ENCODE peak calls at places on chromosome 7, in six cellular contexts. E is H1, R is GM12891, P is HepG2, O is GM12878, A is K562. C is an unnamed sample.

GRCh38 chr7:143205560-143206293 is 16.1 kb upstream of the TAS2R40 start:
- DNase-seq in E (no peak), A (no peak), R (peak; percentile 28), P (no peak), O (peak; percentile 47), C (no peak)

GRCh38 chr7:121132940-121133339 is 144.4 kb downstream of the CPED1 start:
- DNase-seq in R (no peak), O (no peak), A (no peak), P (no peak), E (no peak), C (no peak)

GRCh38 chr7:39153647-39154046 is 175.9 kb downstream of the POU6F2 start:
- DNase-seq in O (no peak), A (peak; percentile 9), R (no peak), E (no peak), P (no peak), C (no peak)

GRCh38 chr7:87627634-87627994 is 584 bp upstream of the RUNDC3B start:
- DNase-seq in O (no peak), P (no peak), A (no peak), R (no peak), E (no peak), C (no peak)

GRCh38 chr7:55370001-55370400 is 4.9 kb downstream of the LANCL2 start:
- DNase-seq in A (no peak), O (no peak), R (no peak), P (no peak), E (no peak), C (no peak)

GRCh38 chr7:47193003-47193402 is 388.9 kb downstream of the TNS3 start:
- DNase-seq in E (no peak), P (no peak), A (no peak), O (no peak), R (no peak), C (no peak)

GRCh38 chr7:2266911-2267310 is 24.9 kb downstream of the NUDT1 start:
- DNase-seq in O (no peak), E (no peak), P (no peak), A (no peak), R (no peak), C (no peak)

GRCh38 chr7:37901236-37901827 is 15.3 kb downstream of the SFRP4 start:
- DNase-seq in E (no peak), A (peak; percentile 40), P (peak; percentile 56), R (no peak), O (no peak), C (no peak)

GRCh38 chr7:70092314-70093303 is 494.3 kb downstream of the AUTS2 start:
- DNase-seq in R (no peak), E (no peak), A (no peak), O (no peak), P (no peak), C (no peak)

GRCh38 chr7:112882022-112882421 is 91.8 kb upstream of the TMEM168 start:
- DNase-seq in R (no peak), E (no peak), O (no peak), P (no peak), A (no peak), C (no peak)

GRCh38 chr7:132103718-132104117 is 472.6 kb downstream of the PLXNA4 start:
- DNase-seq in A (no peak), O (no peak), R (no peak), E (no peak), P (no peak), C (no peak)

GRCh38 chr7:44290250-44290616 is 35.2 kb downstream of the CAMK2B start:
- DNase-seq in E (no peak), O (no peak), A (no peak), R (peak; percentile 6), P (no peak), C (peak; percentile 9)

GRCh38 chr7:50734246-50734645 is 48.5 kb downstream of the GRB10 start:
- DNase-seq in O (no peak), P (no peak), E (no peak), A (no peak), R (no peak), C (no peak)

GRCh38 chr7:75906991-75907667 is 7.8 kb upstream of the POR start:
- DNase-seq in P (peak; percentile 97), A (no peak), E (no peak), R (no peak), O (no peak), C (no peak)

GRCh38 chr7:12028508-12028907 is 182.6 kb upstream of the TMEM106B start:
- DNase-seq in P (no peak), A (no peak), R (no peak), E (no peak), O (no peak), C (no peak)

GRCh38 chr7:1512781-1513656 is 8.8 kb upstream of the INTS1 start:
- DNase-seq in O (no peak), A (no peak), P (no peak), R (peak; percentile 66), E (no peak), C (no peak)

GRCh38 chr7:139697031-139697430 is 80.8 kb downstream of the HIPK2 start:
- DNase-seq in P (no peak), A (no peak), E (no peak), O (no peak), R (no peak), C (no peak)

GRCh38 chr7:2460188-2460587 is 16.0 kb downstream of the GRIFIN start:
- DNase-seq in E (no peak), A (no peak), P (no peak), O (no peak), R (no peak), C (no peak)

GRCh38 chr7:136069840-136070529 is 92.8 kb upstream of the MTPN start:
- DNase-seq in P (no peak), O (no peak), E (no peak), R (no peak), A (no peak), C (no peak)

GRCh38 chr7:389911-390601 is 100.1 kb downstream of the FOXL3 start:
- DNase-seq in R (no peak), A (no peak), E (no peak), O (no peak), P (no peak), C (no peak)

GRCh38 chr7:42096681-42097637 is 140.1 kb downstream of the GLI3 start:
- DNase-seq in O (no peak), R (no peak), A (no peak), E (no peak), P (no peak), C (no peak)

GRCh38 chr7:95798401-95798930 is 26.1 kb downstream of the DYNC1I1 start:
- DNase-seq in O (no peak), P (no peak), A (no peak), E (no peak), R (no peak), C (no peak)

GRCh38 chr7:40221836-40222235 is 87.0 kb downstream of the SUGCT start:
- DNase-seq in R (no peak), A (no peak), P (no peak), E (no peak), O (no peak), C (no peak)

GRCh38 chr7:145411066-145411465 is 575.2 kb upstream of the TPK1 start:
- DNase-seq in O (no peak), E (no peak), P (no peak), R (no peak), A (no peak), C (no peak)

GRCh38 chr7:132269718-132270117 is 306.6 kb downstream of the PLXNA4 start:
- DNase-seq in P (no peak), A (no peak), O (no peak), E (no peak), R (no peak), C (no peak)

GRCh38 chr7:55552320-55553086 is 19.8 kb downstream of the VOPP1 start:
- DNase-seq in R (no peak), E (no peak), P (no peak), A (no peak), O (no peak), C (no peak)

GRCh38 chr7:42186181-42186580 is 50.8 kb downstream of the GLI3 start:
- DNase-seq in O (no peak), P (no peak), E (peak; percentile 13), A (peak; percentile 16), R (no peak), C (no peak)

GRCh38 chr7:131381069-131381838 is 53.6 kb downstream of the MKLN1 start:
- DNase-seq in E (no peak), R (no peak), P (no peak), A (no peak), O (no peak), C (no peak)

GRCh38 chr7:120725376-120726039 is 132.4 kb downstream of the TSPAN12 start:
- DNase-seq in A (peak; percentile 35), R (no peak), P (peak; percentile 16), E (no peak), O (no peak), C (peak; percentile 1)

DNA sequence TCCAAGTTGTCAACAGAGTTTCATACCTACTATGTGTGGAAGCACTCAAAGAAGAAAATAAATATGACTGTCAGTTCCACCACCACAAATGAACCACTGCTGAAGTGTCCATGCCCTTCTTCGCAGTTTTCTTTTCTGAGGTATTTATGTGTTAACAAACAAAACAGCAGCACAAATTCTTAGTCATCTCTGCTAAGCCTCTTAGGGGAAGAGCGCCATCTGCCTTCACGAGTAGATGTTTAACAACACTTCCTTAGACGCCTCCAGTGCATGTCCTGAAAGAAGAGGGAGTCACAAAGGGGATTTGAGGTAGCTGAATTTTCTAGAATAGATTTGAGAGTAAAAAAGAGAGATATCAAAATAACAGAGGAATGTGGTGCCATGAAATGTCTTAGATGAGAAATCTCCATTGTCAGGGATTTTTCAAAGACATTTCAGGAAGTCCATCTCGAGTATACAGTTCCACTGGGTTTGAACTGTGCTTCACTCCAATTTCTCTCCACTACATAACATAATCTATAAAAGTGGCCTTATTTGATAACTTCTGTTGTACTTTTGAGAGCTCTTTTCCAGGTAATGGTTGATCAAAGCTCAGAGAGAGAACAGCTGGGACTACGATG is 775.3 kb upstream of the POM121L12 start:
- DNase-seq in P (no peak), A (no peak), O (no peak), E (peak; percentile 29), R (no peak), C (no peak)
- TF ChIP-seq TAF1 in P (no peak), A (no peak), O (no peak), E (no peak), R (no peak), C (no peak)

GRCh38 chr7:129780257-129781127 is 169.0 kb downstream of the NRF1 start:
- DNase-seq in A (peak; percentile 78), E (peak; percentile 74), R (peak; percentile 76), P (peak; percentile 72), O (no peak), C (peak; percentile 73)
- TF ChIP-seq POLR2A in A (peak; percentile 80), E (no peak), R (no peak), P (no peak), O (no peak), C (no peak)

DNA sequence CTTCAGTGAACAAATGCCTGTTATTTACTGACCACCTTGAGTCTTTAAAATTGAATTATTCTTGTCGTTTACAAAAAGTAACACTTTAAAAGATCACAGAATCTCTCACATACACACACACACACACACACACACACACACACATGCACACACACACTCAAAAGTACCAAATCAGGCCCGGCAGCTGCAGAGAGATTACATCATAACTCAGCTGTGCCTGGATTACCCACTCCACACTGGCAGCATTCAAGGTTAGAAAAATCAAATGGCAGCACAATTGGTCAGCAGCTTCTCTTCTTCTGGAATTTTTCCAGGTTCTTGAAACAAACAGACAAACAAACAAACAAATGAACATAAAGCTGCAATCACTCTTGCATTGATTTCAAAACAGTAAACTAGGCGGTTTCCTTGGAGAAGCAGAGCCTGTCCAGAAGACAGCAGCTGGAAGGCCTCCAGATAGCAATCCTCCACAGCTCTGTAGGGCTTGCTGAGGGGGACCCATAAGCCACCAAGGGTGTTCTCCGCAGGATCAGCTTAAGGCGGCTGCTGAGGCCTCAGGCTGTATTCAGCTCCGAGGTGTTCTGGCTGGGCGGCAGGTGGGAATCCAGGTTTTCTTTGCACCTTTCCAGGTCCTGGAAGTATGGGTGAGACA is 24.5 kb upstream of the FAM133B start:
- DNase-seq in A (no peak), P (no peak), E (no peak), R (no peak), O (no peak), C (no peak)
- TF ChIP-seq TAF1 in A (no peak), P (no peak), E (no peak), R (no peak), O (no peak), C (no peak)

GRCh38 chr7:122886357-122887081 is at the start of gene CADPS2:
- DNase-seq in O (no peak), E (peak; percentile 59), R (peak; percentile 53), A (peak; percentile 73), P (peak; percentile 86), C (peak; percentile 37)
- TF ChIP-seq POLR2A in O (no peak), E (no peak), R (no peak), A (no peak), P (peak; percentile 69), C (no peak)

C was measured in GM12892.